ENCODE peak calls at places on chromosomes 3 and 15, in six cellular contexts. A is glutamatergic neuron, I is GM23338, H is kidney epithelial cell, Z is ovary, B is cardiac fibroblast. L is an unnamed sample.

GRCh38 chr15:71272932-71273331 is 157.7 kb downstream of the THSD4 start:
- DNase-seq in Z (no peak), H (no peak), I (no peak), B (peak), A (no peak), L (peak)

GRCh38 chr3:35296533-35296932 is 342.8 kb upstream of the ARPP21 start:
- DNase-seq in H (no peak), B (no peak), I (no peak), A (no peak), Z (no peak), L (peak)

GRCh38 chr15:52514482-52514881 is 14.2 kb downstream of the MYO5A start:
- DNase-seq in A (no peak), Z (no peak), I (no peak), H (no peak), B (no peak), L (no peak)

GRCh38 chr3:58588030-58588614 is 10.9 kb upstream of the FAM107A start:
- DNase-seq in H (no peak), Z (no peak), A (no peak), B (peak), I (peak), L (peak)

GRCh38 chr15:49406352-49407118 is 16.5 kb upstream of the FGF7 start:
- DNase-seq in A (no peak), I (no peak), B (no peak), H (no peak), Z (peak), L (no peak)

GRCh38 chr3:42025388-42026138 is 63.7 kb upstream of the ULK4 start:
- DNase-seq in A (peak), Z (peak), H (peak), I (peak), B (peak), L (peak)

GRCh38 chr3:61589856-61590255 is 28.5 kb downstream of the PTPRG start:
- DNase-seq in A (no peak), Z (no peak), B (peak), H (no peak), I (no peak), L (peak)

GRCh38 chr3:22236490-22237271 is 485.7 kb upstream of the ZNF385D start:
- DNase-seq in H (no peak), Z (no peak), B (peak), A (no peak), I (no peak), L (peak)

GRCh38 chr3:108486910-108487309 is 23.5 kb downstream of the MYH15 start:
- DNase-seq in H (no peak), I (no peak), A (peak), Z (no peak), B (peak), L (peak)

GRCh38 chr3:138774529-138775253 is 60.0 kb downstream of the PIK3CB start:
- DNase-seq in Z (no peak), B (peak), I (no peak), A (no peak), H (peak), L (peak)

GRCh38 chr3:74489393-74489792 is 125.1 kb downstream of the CNTN3 start:
- DNase-seq in H (no peak), I (no peak), B (no peak), Z (no peak), A (no peak), L (peak)

GRCh38 chr3:133992385-133992784 is 37.3 kb downstream of the SLCO2A1 start:
- DNase-seq in A (no peak), H (no peak), B (no peak), Z (no peak), I (no peak), L (no peak)

GRCh38 chr15:72203507-72203837 is 5.9 kb upstream of the GRAMD2A start:
- DNase-seq in A (no peak), H (peak), B (peak), Z (no peak), I (no peak), L (peak)

GRCh38 chr3:63232764-63233396 is 45.2 kb upstream of the SYNPR start:
- DNase-seq in H (no peak), I (peak), Z (no peak), B (peak), A (no peak), L (peak)

GRCh38 chr3:115626006-115626409 is 2.7 kb downstream of the GAP43 start:
- DNase-seq in I (peak), A (peak), Z (no peak), H (no peak), B (no peak), L (no peak)

GRCh38 chr3:123722021-123722420 is 137.2 kb upstream of the HACD2 start:
- DNase-seq in H (no peak), A (no peak), I (no peak), B (no peak), Z (no peak), L (no peak)

GRCh38 chr3:18812316-18812715 is 336.0 kb upstream of the KCNH8 start:
- DNase-seq in Z (no peak), H (peak), I (no peak), A (no peak), B (peak), L (peak)

GRCh38 chr3:35081902-35082301 is 557.4 kb upstream of the ARPP21 start:
- DNase-seq in H (no peak), I (no peak), B (no peak), Z (no peak), A (no peak), L (no peak)

GRCh38 chr15:78873796-78874761 is 1.4 kb downstream of the MORF4L1 start:
- DNase-seq in B (peak), Z (peak), A (no peak), I (peak), H (no peak), L (peak)

GRCh38 chr3:63967675-63968611 is 55.4 kb downstream of the PSMD6 start:
- DNase-seq in H (peak), A (peak), B (peak), Z (peak), I (no peak), L (peak)

GRCh38 chr3:125123906-125124305 is 68.1 kb upstream of the HEG1 start:
- DNase-seq in A (no peak), B (peak), I (no peak), Z (no peak), H (no peak), L (peak)

GRCh38 chr15:71709808-71710418 is 100.4 kb upstream of the NR2E3 start:
- DNase-seq in A (no peak), H (no peak), B (no peak), I (no peak), Z (no peak), L (no peak)

GRCh38 chr15:38843736-38844590 is 279.3 kb upstream of the RASGRP1 start:
- DNase-seq in Z (no peak), B (peak), H (no peak), A (no peak), I (no peak), L (no peak)

GRCh38 chr3:66822059-66823009 is 175.8 kb upstream of the KBTBD8 start:
- DNase-seq in Z (peak), H (no peak), B (peak), A (peak), I (peak), L (peak)

GRCh38 chr3:194945508-194945907 is 259.8 kb downstream of the FAM43A start:
- DNase-seq in H (no peak), A (peak), I (no peak), B (no peak), Z (no peak), L (no peak)

GRCh38 chr3:69051796-69052566 is at the start of gene TMF1:
- DNase-seq in I (peak), A (peak), H (peak), B (peak), Z (peak), L (peak)

DNA sequence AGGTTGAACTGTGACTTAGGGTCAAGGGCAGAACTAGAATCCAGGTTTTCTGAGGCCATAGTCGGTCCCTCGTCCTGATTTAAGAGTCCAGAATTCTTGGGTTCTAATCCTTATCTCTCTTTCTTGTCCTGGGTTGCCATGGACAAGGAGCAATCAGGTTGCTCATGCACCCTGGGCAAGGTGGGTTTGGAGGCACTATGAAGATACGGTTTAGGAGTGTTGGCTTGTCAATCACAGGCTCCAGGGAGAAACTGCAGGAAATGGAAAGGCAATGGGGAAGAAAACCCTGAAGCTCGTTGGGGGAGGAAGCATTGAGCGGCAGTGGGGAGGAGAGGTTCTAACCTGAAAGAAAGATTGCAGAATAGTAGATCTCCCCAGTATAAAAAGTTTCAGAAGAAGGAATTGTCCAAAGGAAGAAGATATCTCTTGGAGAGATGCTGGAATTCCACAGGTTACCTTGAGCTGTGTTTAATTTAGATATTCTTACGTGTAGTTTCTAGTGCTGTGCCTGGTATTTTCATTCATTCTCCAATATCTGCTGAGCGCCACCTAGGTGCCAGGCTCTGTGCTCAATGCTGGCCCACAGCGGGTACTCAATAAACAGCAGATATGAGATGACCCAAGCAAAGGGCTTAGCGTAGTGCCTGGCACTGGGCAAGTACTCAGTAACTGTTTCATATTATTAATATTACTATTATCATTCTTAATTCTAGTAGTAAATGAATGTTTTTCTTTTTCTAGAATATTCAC is 2.0 kb downstream of the ACAN start:
- DNase-seq in H (no peak), I (no peak), A (no peak), B (no peak), Z (no peak), L (no peak)
- TF ChIP-seq CTCF in H (no peak), I (peak), A (no peak), B (no peak), Z (no peak), L (no peak)

DNA sequence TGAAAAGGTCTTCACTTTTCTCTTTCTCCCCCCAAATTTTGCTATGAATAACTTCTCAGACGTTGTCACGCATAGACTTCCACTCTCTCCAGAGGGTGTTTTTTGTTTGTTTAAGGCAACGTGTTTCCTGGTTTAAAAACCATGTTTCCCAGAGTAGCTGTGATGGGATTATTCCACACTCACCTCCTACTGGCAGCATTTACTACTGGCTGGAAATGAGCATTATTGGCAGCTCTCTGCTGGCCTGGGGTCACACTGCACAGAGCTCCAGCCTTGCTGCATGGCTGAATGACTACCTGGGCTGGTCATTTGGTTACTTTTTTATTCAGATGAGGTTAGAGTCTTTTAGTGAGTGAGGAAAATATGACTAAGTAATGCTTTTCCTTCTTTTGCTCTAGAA is 65.2 kb downstream of the RARB start:
- DNase-seq in I (no peak), A (no peak), B (no peak), H (no peak), Z (no peak), L (peak)
- TF ChIP-seq CTCF in I (no peak), A (no peak), B (peak), H (no peak), Z (no peak), L (peak)

GRCh38 chr15:88255496-88256171 is 905 bp downstream of the NTRK3 start:
- DNase-seq in A (peak), Z (peak), H (no peak), B (peak), I (peak), L (peak)
- TF ChIP-seq CTCF in A (no peak), Z (no peak), H (no peak), B (no peak), I (no peak), L (no peak)

GRCh38 chr15:100873029-100873677 is 6.5 kb upstream of the ALDH1A3 start:
- DNase-seq in I (peak), A (peak), B (peak), H (peak), Z (no peak), L (peak)
- TF ChIP-seq CTCF in I (peak), A (peak), B (peak), H (peak), Z (peak), L (peak)

DNA sequence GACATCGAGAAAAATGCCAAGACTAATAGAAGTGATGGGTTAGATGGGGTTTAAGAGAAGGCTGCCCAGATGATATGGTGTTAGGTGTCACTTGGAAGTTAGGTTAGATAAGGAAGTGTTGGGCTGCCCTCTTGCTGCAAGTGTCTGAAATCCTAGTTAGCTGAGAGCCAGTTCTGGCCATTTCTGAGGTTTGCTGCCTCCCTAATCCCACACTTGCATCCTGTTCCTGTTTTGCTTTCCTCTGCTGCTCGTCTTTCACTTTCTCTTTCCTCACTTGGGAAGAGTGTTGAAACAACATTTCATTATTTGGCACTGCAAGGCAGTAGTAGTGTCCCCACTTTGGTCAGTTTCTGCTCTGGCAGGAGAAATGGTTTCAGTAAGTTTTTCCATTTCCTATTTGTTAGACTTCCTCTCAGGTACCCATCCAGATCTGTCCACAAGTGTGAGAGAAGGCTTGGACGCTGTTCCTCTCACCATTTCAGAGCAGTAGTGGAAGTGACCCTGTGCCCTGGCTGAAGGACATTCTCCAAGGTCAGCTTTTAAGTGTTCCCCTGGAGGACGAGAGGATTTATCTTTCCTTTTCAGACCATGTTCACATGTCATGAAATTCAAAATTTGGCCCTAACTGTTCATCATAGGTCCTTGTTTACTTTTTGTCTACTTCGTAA is 93.3 kb downstream of the ADAMTSL3 start:
- DNase-seq in I (peak), A (no peak), H (peak), B (peak), Z (peak), L (peak)
- TF ChIP-seq CTCF in I (peak), A (no peak), H (peak), B (peak), Z (no peak), L (peak)

DNA sequence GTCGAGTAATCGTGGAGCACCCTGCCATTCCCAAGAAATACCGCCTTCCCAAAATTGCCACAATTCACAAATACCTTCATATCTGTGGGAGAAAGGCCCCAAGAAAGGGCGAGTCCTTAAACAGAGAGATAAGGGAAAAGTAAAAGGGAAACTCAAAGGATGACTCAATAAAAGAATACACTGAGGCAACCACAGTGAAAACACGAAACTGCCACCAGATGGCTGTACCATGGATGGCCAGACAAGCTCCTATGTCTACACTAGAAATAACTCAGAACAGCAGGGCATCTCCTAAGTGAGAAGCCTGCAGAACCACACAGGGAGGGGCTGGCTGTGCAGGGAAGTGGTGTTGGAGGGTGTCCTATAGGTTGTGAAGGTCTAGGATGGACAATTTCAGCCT is 25.0 kb downstream of the SRGAP3 start:
- DNase-seq in Z (no peak), H (no peak), A (no peak), I (no peak), B (peak), L (peak)
- TF ChIP-seq CTCF in Z (no peak), H (no peak), A (no peak), I (no peak), B (no peak), L (no peak)

GRCh38 chr3:160133757-160134156 is 91.5 kb upstream of the C3orf80 start:
- DNase-seq in I (peak), A (no peak), H (no peak), B (no peak), Z (no peak), L (no peak)
- TF ChIP-seq CTCF in I (peak), A (no peak), H (peak), B (peak), Z (no peak), L (peak)

GRCh38 chr3:107143206-107143605 is 234.0 kb upstream of the CCDC54 start:
- DNase-seq in B (no peak), I (no peak), Z (no peak), H (no peak), A (no peak), L (no peak)

GRCh38 chr3:107142171-107142570 is 235.1 kb upstream of the CCDC54 start:
- DNase-seq in A (no peak), I (no peak), Z (no peak), B (no peak), H (no peak), L (no peak)

GRCh38 chr3:107142786-107143185 is 234.5 kb upstream of the CCDC54 start:
- DNase-seq in B (no peak), I (peak), H (no peak), Z (no peak), A (no peak), L (no peak)
- TF ChIP-seq CTCF in B (no peak), I (no peak), H (no peak), Z (no peak), A (no peak), L (no peak)

DNA sequence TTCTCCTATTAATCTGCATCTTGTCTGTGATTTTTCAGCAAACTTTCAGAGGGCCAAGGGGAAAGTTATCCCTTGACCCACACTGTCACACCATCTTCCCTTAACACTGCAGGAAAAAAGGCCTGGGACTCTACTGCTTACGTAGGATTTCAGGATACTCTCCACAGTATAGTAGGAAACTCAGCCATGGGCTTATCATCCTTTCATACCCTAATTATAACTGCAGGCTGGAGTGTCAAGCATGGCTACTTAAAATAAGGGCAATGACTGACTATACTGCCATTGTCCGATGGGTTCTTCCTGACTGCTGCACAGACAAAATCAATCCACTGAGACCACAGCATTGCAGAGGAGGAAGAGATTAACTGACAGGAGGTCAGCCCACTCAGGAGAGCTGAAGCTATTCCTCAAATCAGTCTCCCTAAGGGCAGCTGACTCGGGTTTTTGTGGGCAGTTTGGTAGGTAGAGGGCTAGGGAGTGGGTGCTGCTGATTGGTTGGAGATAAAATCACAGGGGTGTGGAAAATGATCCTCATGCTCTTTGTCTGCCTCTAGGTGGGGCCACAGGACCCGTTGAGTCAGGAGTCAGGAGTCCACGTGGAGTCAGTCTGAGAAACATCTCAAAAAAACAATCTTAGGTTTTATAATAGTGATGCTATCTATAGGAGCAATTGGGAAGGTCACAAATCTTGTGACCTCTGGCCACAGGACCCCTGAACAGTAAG is 118.2 kb upstream of the STRIT1 start:
- DNase-seq in H (no peak), I (peak), A (no peak), B (no peak), Z (no peak), L (no peak)
- TF ChIP-seq CTCF in H (no peak), I (peak), A (no peak), B (no peak), Z (no peak), L (no peak)

L was measured in choroid plexus epithelial cell.